ENCODE peak calls at places on chromosomes 7 and 10, in five cellular contexts. C is right lobe of liver, G is cardiac muscle cell, H is HFFc6, Q is GM12865. P is an unnamed sample.

GRCh38 chr7:40221836-40222235 is 87.0 kb downstream of the SUGCT start:
- DNase-seq in C (no peak), G (no peak), H (peak), Q (no peak), P (no peak)

GRCh38 chr7:15306286-15306685 is 255.5 kb downstream of the AGMO start:
- DNase-seq in C (no peak), G (no peak), H (no peak), Q (no peak), P (no peak)

GRCh38 chr10:77406764-77407430 is 230.7 kb downstream of the KCNMA1 start:
- DNase-seq in C (no peak), G (no peak), H (no peak), Q (no peak), P (no peak)

GRCh38 chr10:78231930-78232329 is 198.3 kb downstream of the RPS24 start:
- DNase-seq in C (no peak), G (peak), H (no peak), Q (no peak), P (no peak)

GRCh38 chr10:8396675-8397074 is 342.2 kb downstream of the GATA3 start:
- DNase-seq in C (no peak), G (no peak), H (no peak), Q (no peak), P (no peak)

GRCh38 chr7:128381161-128381821 is 19.8 kb upstream of the PRRT4 start:
- DNase-seq in C (no peak), G (peak), H (no peak), Q (peak), P (no peak)

GRCh38 chr10:450463-450862 is 239.0 kb downstream of the DIP2C start:
- DNase-seq in C (no peak), G (no peak), H (no peak), Q (no peak), P (no peak)

GRCh38 chr7:157566631-157567006 is 229.8 kb downstream of the DNAJB6 start:
- DNase-seq in C (no peak), G (no peak), H (no peak), Q (no peak), P (no peak)

GRCh38 chr10:63515002-63515763 is 6.0 kb upstream of the REEP3 start:
- DNase-seq in C (no peak), G (peak), H (peak), Q (peak), P (no peak)

GRCh38 chr7:54788664-54789063 is 29.7 kb upstream of the SEC61G start:
- DNase-seq in C (peak), G (peak), H (peak), Q (peak), P (no peak)

GRCh38 chr10:50951451-50951850 is 66.0 kb upstream of the A1CF start:
- DNase-seq in C (no peak), G (no peak), H (no peak), Q (no peak), P (no peak)

GRCh38 chr7:44764665-44765578 is 16.3 kb downstream of the ZMIZ2 start:
- DNase-seq in C (peak), G (no peak), H (no peak), Q (no peak), P (no peak)

GRCh38 chr10:112981553-112981952 is 31.5 kb downstream of the TCF7L2 start:
- DNase-seq in C (no peak), G (no peak), H (peak), Q (peak), P (no peak)

GRCh38 chr10:121927361-121927840 is 430 bp downstream of the ATE1 start:
- DNase-seq in C (peak), G (peak), H (no peak), Q (peak), P (peak)

GRCh38 chr10:125955766-125956165 is 59.4 kb downstream of the FANK1 start:
- DNase-seq in C (no peak), G (no peak), H (no peak), Q (no peak), P (no peak)

GRCh38 chr10:31704195-31704594 is 224.4 kb downstream of the ARHGAP12 start:
- DNase-seq in C (no peak), G (no peak), H (no peak), Q (no peak), P (no peak)

GRCh38 chr10:98134117-98134430 is 383 bp upstream of the R3HCC1L start:
- DNase-seq in C (no peak), G (no peak), H (no peak), Q (no peak), P (no peak)

GRCh38 chr10:109987413-109987812 is 20.4 kb upstream of the ADD3 start:
- DNase-seq in C (no peak), G (no peak), H (peak), Q (no peak), P (no peak)

GRCh38 chr7:25615603-25616002 is 387.3 kb upstream of the NPVF start:
- DNase-seq in C (no peak), G (no peak), H (no peak), Q (no peak), P (no peak)

DNA sequence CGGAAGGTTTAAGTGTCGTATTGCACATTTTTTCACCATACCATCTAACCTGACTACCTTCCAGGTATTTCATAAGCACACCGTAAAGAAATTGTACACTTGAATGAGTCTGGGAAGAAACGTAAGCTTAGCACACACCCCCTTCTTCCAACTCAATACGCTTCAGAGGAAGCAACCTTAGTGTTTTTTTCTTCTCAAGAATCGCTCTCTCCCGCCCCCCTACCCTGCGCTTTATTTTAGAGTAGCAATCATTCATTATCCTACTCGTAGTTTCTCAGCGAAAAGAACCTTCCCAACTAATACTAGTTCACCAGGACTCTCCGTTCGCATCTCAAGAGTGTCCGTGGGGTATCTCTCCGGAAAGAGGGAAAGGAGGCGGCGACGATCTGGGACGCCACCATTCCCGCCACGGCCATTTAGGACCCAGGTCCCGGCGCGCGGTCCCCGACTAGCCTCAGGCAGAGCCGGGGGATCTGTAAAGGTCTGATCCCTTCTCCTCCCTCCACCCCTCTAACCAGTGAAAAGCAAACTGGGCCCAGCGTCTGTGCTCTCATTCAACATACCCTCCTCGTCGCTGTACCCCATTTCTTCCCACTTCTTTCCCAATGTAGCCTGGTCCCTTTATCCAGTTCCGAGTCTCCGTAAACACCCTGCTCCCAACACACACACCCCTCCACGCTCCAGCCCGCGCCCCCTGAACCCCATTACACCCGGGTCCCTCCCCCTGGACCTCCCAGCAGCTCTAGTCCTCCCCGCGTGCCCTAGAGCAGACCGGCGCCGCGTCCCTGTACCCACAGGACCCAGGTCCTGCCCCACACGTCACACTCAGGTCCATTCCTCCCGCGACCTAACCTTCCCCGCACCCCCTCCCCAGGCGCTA is 16.0 kb downstream of the MYOZ1 start:
- DNase-seq in C (peak), G (peak), H (no peak), Q (no peak), P (no peak)
- TF ChIP-seq CTCF in C (no peak), G (no peak), H (no peak), Q (no peak), P (no peak)

DNA sequence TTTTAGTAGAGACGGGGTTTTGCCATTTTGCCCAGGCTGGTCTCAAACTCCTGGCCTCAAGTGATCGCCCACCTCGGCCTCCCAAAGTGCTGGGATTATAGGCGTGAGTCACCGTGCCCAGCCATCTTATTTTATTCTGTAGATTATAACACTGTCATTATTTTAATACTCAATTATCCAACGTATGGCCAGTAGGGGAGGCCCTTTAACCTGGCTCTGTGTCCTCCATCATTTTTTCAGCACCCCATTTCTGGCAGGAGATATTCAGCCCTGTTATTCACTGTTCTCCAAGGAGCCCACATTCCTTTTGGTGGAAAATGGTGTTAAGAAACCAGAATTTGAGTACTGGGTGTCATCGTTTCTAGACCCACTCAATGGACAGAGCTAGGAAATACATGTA is 31.5 kb downstream of the PDSS1 start:
- DNase-seq in C (no peak), G (no peak), H (no peak), Q (no peak), P (no peak)
- TF ChIP-seq CTCF in C (no peak), G (no peak), H (peak), Q (peak), P (no peak)

GRCh38 chr10:132693676-132694075 is 92.3 kb downstream of the NKX6-2 start:
- DNase-seq in C (no peak), G (no peak), H (no peak), Q (no peak), P (no peak)
- TF ChIP-seq CTCF in C (no peak), G (no peak), H (no peak), Q (no peak), P (no peak)

GRCh38 chr7:144110272-144110671 is 889 bp downstream of the OR2A2 start:
- DNase-seq in C (no peak), G (no peak), H (no peak), Q (no peak), P (no peak)
- TF ChIP-seq CTCF in C (no peak), G (no peak), H (no peak), Q (no peak), P (no peak)

GRCh38 chr10:86483664-86484063 is 37.9 kb downstream of the WAPL start:
- DNase-seq in C (no peak), G (no peak), H (no peak), Q (no peak), P (no peak)
- TF ChIP-seq CTCF in C (no peak), G (no peak), H (no peak), Q (no peak), P (no peak)

P was measured in omental fat pad.